ENCODE peak calls at places on chromosomes 4 and X, in four cellular contexts. D, K, C and P are unnamed samples. For H3K36me3, the result is how much of the 10 kb centered on the place peaks cover.

GRCh38 chr4:105741548-105741947 is 33.0 kb downstream of the GSTCD start:
- DNase-seq in D (no peak), K (no peak), C (no peak), P (no peak)

GRCh38 chr4:67106846-67107467 is 438.3 kb downstream of the CENPC start:
- DNase-seq in D (no peak), C (peak), K (no peak), P (no peak)

GRCh38 chr4:79597266-79597665 is 189.2 kb upstream of the GK2 start:
- DNase-seq in K (no peak), D (no peak), C (no peak), P (no peak)

GRCh38 chrX:39857780-39858179 is 240.0 kb downstream of the BCOR start:
- DNase-seq in C (no peak), D (no peak), K (no peak), P (no peak)

GRCh38 chr4:53490965-53491622 is 100.2 kb downstream of the LNX1 start:
- DNase-seq in D (no peak), C (peak), K (peak), P (no peak)

GRCh38 chr4:105122334-105122733 is 24.3 kb upstream of the TET2 start:
- DNase-seq in K (no peak), C (peak), D (no peak), P (no peak)

GRCh38 chr4:123599920-123600394 is 203.4 kb downstream of the SPRY1 start:
- DNase-seq in K (peak), C (peak), D (peak), P (no peak)

GRCh38 chr4:10403633-10404445 is 53.4 kb downstream of the ZNF518B start:
- DNase-seq in C (peak), D (no peak), K (peak), P (no peak)

GRCh38 chr4:102244878-102245535 is 100.3 kb downstream of the SLC39A8 start:
- DNase-seq in C (no peak), K (no peak), D (no peak), P (no peak)

GRCh38 chr4:3413675-3414420 is 27.9 kb upstream of the HGFAC start:
- DNase-seq in K (no peak), D (peak), C (no peak), P (no peak)

GRCh38 chr4:114659386-114660008 is 60.9 kb downstream of the UGT8 start:
- DNase-seq in D (no peak), K (peak), C (peak), P (no peak)

GRCh38 chrX:151713859-151714258 is 2.0 kb upstream of the FATE1 start:
- DNase-seq in D (no peak), C (peak), K (no peak), P (no peak)

DNA sequence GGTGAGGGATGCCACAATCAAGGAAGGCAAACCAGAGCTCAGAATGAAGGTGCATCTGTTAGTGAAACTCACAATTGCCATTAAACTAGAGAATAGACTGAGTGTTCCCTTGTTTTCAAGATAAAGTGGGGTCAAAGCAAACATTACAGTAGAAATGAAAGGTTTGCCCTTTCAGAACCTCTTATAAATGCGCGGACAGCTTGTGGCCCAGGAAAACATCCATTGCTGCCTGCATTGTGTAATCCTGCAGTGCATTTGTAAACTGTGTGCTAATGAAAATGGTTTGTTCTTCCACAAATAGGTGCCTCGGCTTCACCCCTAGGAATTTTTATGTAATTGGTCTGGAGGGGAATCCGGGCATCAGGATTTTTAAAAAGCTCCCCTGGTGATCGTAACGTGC is 62.8 kb downstream of the SNX25 start:
- DNase-seq in C (no peak), D (no peak), K (peak), P (no peak)
- H3K36me3 ChIP-seq in C (under half), D (under half), K (under half), P (under half)

GRCh38 chr4:139954512-139954911 is 199.5 kb downstream of the MAML3 start:
- DNase-seq in C (no peak), D (no peak), K (no peak), P (no peak)

GRCh38 chr4:139955600-139955999 is 198.4 kb downstream of the MAML3 start:
- DNase-seq in D (no peak), K (no peak), C (no peak), P (no peak)

GRCh38 chr4:139957108-139957464 is 196.9 kb downstream of the MAML3 start:
- DNase-seq in K (no peak), C (no peak), D (no peak), P (no peak)

GRCh38 chr4:139957986-139958737 is 195.8 kb downstream of the MAML3 start:
- DNase-seq in C (no peak), K (no peak), D (no peak), P (no peak)

GRCh38 chr4:139956436-139957107 is 197.4 kb downstream of the MAML3 start:
- DNase-seq in K (no peak), D (no peak), C (no peak), P (no peak)
- H3K4me3 ChIP-seq in K (no peak), D (no peak), C (no peak), P (peak)

GRCh38 chr4:161254375-161254774 is 909.4 kb downstream of the FSTL5 start:
- DNase-seq in K (no peak), C (no peak), D (no peak), P (no peak)

GRCh38 chr4:161252520-161253141 is 911.2 kb downstream of the FSTL5 start:
- DNase-seq in C (peak), K (no peak), D (no peak), P (no peak)

GRCh38 chr4:161260819-161261218 is 903.0 kb downstream of the FSTL5 start:
- DNase-seq in K (no peak), D (no peak), C (no peak), P (no peak)

GRCh38 chr4:161256172-161256571 is 907.6 kb downstream of the FSTL5 start:
- DNase-seq in D (no peak), K (no peak), C (no peak), P (no peak)

GRCh38 chr4:161256716-161257115 is 907.1 kb downstream of the FSTL5 start:
- DNase-seq in K (no peak), C (peak), D (no peak), P (no peak)
- TF ChIP-seq CTCF in K (no peak), C (peak), D (no peak), P (no peak)

GRCh38 chr4:153513596-153513995 is 47.4 kb downstream of the TMEM131L start:
- DNase-seq in C (no peak), D (no peak), K (no peak), P (no peak)
- H3K36me3 ChIP-seq in C (under half), D (under half), K (under half), P (under half)

DNA sequence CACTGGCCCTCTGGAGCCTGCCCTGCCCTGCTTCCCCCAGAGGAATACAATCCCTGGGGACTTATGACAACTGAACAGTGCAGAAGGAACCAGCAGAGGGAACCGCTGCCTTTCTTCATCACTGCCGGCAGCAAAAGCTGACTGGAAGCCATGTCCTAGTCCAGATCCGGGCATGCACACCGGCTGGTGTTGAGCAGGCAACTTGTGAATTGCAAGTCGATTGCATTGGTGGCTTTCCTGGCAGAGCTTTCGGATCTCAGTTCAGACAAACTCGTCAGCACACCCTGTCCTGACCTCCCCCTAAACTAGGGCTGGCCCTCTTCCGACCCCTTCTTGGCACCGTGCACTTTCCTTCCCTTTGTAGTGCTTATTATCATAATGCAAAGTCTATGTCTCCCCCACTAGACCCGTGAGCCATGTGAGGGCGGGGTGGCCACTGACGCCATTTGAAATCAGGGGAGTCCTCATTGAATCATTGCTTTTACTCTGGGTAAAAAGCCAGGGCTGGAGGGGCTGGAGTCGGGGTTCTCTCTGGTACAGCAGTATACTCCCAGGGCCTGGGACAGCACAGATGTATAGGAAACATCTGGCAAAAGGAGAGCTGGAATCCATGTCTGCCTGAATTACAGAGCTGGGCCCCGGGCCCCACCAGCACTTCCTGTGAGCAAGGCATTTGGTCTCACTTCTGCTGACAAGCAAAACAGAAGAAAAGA is 1.8 kb downstream of the ARHGAP4 start:
- DNase-seq in D (no peak), K (no peak), C (no peak), P (no peak)
- H3K4me3 ChIP-seq in D (no peak), K (no peak), C (no peak), P (no peak)